ENCODE peak calls at places on chromosomes 16 and 17, in five cellular contexts. C is HepG2, U is GM12878, B is H1, Z is K562. Q is an unnamed sample.

GRCh38 chr17:39719966-39720365 is 10.4 kb downstream of the MIEN1 start:
- DNase-seq in B (no peak), C (no peak), U (no peak), Z (no peak), Q (no peak)

GRCh38 chr16:28087675-28088285 is 24.3 kb upstream of the GSG1L start:
- DNase-seq in Z (peak), C (peak), U (no peak), B (no peak), Q (no peak)

GRCh38 chr17:49822829-49823228 is 25.0 kb downstream of the TAC4 start:
- DNase-seq in Z (no peak), U (no peak), B (no peak), C (no peak), Q (no peak)

GRCh38 chr17:28718317-28718672 is 627 bp upstream of the RAB34 start:
- DNase-seq in U (no peak), C (no peak), B (no peak), Z (no peak), Q (no peak)

GRCh38 chr17:60577147-60577925 is 22.7 kb upstream of the PPM1D start:
- DNase-seq in C (peak), Z (peak), U (peak), B (no peak), Q (no peak)

GRCh38 chr16:69194488-69194887 is 7.5 kb downstream of the SNTB2 start:
- DNase-seq in U (no peak), B (no peak), C (no peak), Z (no peak), Q (no peak)

GRCh38 chr17:29591737-29592624 is 951 bp upstream of the ANKRD13B start:
- DNase-seq in C (peak), Z (peak), B (no peak), U (no peak), Q (peak)

GRCh38 chr17:55458977-55459376 is 37.3 kb upstream of the MMD start:
- DNase-seq in C (no peak), Z (no peak), U (no peak), B (no peak), Q (peak)

GRCh38 chr17:32341141-32341856 is 674 bp downstream of the C17orf75 start:
- DNase-seq in Z (peak), B (no peak), U (no peak), C (peak), Q (no peak)

GRCh38 chr17:76998839-76999238 is 130.6 kb downstream of the MGAT5B start:
- DNase-seq in B (no peak), U (no peak), C (peak), Z (no peak), Q (no peak)

GRCh38 chr17:72118588-72119279 is 2.1 kb upstream of the SOX9 start:
- DNase-seq in Z (peak), C (peak), B (no peak), U (peak), Q (peak)

GRCh38 chr17:11671151-11671550 is 72.9 kb downstream of the DNAH9 start:
- DNase-seq in Z (no peak), U (no peak), B (no peak), C (no peak), Q (no peak)

GRCh38 chr17:68437979-68438877 is 19.1 kb downstream of the WIPI1 start:
- DNase-seq in Z (peak), B (no peak), U (no peak), C (peak), Q (no peak)

GRCh38 chr17:14843086-14843795 is 421.9 kb downstream of the PMP22 start:
- DNase-seq in U (no peak), C (no peak), B (no peak), Z (no peak), Q (no peak)

GRCh38 chr16:3797473-3797872 is 80.1 kb upstream of the TRAP1 start:
- DNase-seq in Z (no peak), B (no peak), C (no peak), U (no peak), Q (no peak)

GRCh38 chr17:69232650-69233049 is 4.0 kb upstream of the ABCA10 start:
- DNase-seq in Z (no peak), C (no peak), B (no peak), U (no peak), Q (no peak)

GRCh38 chr17:47690121-47690520 is 3.8 kb upstream of the TBKBP1 start:
- DNase-seq in C (no peak), B (no peak), Z (no peak), U (no peak), Q (no peak)

GRCh38 chr17:7233701-7234099 is 617 bp downstream of the DVL2 start:
- DNase-seq in B (no peak), C (no peak), Z (no peak), U (no peak), Q (no peak)

GRCh38 chr17:34658796-34659195 is 79.4 kb downstream of the TMEM132E start:
- DNase-seq in B (no peak), U (no peak), Z (no peak), C (no peak), Q (no peak)

GRCh38 chr17:17681187-17681743 is at the start of gene RAI1:
- DNase-seq in U (no peak), C (peak), B (no peak), Z (peak), Q (no peak)

GRCh38 chr16:49969356-49970030 is 55.5 kb upstream of the CNEP1R1 start:
- DNase-seq in C (peak), B (no peak), Z (no peak), U (no peak), Q (no peak)

GRCh38 chr16:46427340-46428107 is 193.7 kb downstream of the SHCBP1 start:
- DNase-seq in U (no peak), C (no peak), B (no peak), Z (no peak), Q (no peak)

GRCh38 chr17:47674503-47674902 is 19.5 kb upstream of the TBKBP1 start:
- DNase-seq in Z (no peak), B (no peak), U (no peak), C (no peak), Q (no peak)

GRCh38 chr17:46032909-46033308 is 33.9 kb downstream of the STH start:
- DNase-seq in U (no peak), C (no peak), Z (no peak), B (no peak), Q (no peak)
- TF ChIP-seq ZNF274 in U (no peak), C (no peak), Z (no peak), B (no peak), Q (no peak)

GRCh38 chr16:56424791-56425438 is 430 bp downstream of the AMFR start:
- DNase-seq in C (no peak), Z (peak), B (no peak), U (no peak), Q (no peak)

GRCh38 chr16:56425439-56425832 is at the start of gene AMFR:
- DNase-seq in B (peak), U (no peak), C (peak), Z (peak), Q (peak)

GRCh38 chr16:56424404-56424765 is 960 bp downstream of the AMFR start:
- DNase-seq in Z (no peak), B (no peak), U (no peak), C (no peak), Q (no peak)

GRCh38 chr16:56422896-56423441 is 2.4 kb downstream of the AMFR start:
- DNase-seq in U (no peak), C (no peak), Z (peak), B (no peak), Q (no peak)

GRCh38 chr16:56423584-56424403 is 1.6 kb downstream of the AMFR start:
- DNase-seq in B (no peak), C (peak), Z (peak), U (peak), Q (no peak)
- TF ChIP-seq RAD21 in B (no peak), C (no peak), Z (no peak), U (no peak), Q (no peak)

GRCh38 chr16:2460391-2460713 is 443 bp downstream of the TEDC2 start:
- DNase-seq in Z (no peak), B (no peak), U (no peak), C (no peak), Q (no peak)

GRCh38 chr16:2460916-2461315 is 1.0 kb downstream of the TEDC2 start:
- DNase-seq in Z (no peak), U (no peak), B (no peak), C (no peak), Q (no peak)

GRCh38 chr16:2458887-2459646 is 842 bp upstream of the TEDC2 start:
- DNase-seq in B (no peak), Z (no peak), C (no peak), U (no peak), Q (no peak)

GRCh38 chr16:2457946-2458345 is 2.0 kb upstream of the TEDC2 start:
- DNase-seq in Z (no peak), U (no peak), C (no peak), B (no peak), Q (no peak)

DNA sequence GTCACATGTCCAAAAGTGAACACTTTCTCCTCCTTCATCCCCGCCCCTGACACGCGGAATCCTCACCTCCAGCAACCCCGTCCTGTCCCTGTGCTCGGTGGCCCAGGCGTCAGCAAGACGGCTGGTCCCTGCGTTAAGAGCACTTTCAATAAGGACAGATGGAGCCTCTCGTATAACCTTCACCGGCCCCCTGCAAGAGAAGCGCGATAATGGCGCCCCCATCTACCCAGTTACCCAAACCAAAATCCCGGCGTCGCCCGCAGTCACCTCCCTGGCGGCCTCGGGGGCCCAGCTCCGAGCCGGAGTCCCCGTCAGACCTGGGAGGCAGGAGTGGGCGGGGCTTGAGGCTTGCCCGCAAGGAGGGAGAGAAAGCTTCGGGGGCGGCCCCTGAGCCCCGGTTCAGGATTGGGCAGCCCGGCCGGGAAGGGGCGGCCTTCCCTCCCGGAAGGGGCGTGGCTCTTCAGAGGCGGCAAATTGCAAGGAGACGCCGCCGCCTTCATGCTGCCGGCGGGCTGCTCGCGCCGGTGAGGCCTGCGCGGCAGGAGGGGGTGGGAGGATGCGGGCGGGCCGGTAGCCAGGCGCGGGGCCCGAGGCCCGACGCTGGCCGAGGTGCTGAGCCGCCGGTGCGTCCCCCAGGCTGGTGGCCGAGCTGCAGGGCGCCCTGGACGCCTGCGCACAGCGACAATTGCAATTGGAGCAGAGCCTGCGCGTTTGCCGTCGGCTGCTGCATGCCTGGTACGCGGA is at the start of gene TEDC2:
- DNase-seq in Z (peak), B (peak), U (peak), C (peak), Q (peak)
- TF ChIP-seq ZNF274 in Z (no peak), B (no peak), U (no peak), C (no peak), Q (no peak)

DNA sequence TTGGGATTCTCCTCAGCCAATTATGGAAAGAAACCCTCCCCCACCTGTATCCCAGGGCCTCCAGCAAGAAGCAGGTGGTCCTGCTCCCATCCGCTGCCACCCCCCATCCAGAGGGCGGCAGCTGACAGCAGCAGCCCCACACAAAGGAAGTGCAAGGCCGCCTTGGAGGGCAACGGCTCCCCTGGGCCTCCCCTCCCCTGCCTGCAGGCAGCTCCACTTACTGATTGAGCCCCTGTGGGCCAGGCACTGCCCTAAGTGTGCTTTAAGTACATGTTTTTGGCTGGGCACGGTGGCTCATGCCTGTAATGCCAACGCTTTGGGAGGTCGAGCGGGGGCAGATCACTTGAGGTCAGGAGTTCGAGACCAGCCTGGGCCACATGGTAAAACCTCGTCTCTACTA is 257.6 kb downstream of the PARN start:
- DNase-seq in B (no peak), U (no peak), C (no peak), Z (no peak), Q (no peak)
- TF ChIP-seq RAD21 in B (peak), U (no peak), C (no peak), Z (no peak), Q (no peak)

Q was measured in HCT116.